ENCODE peak calls at places on chromosomes 12 and 14, in four cellular contexts. One of them, this sample, is unnamed. For H3K36me3, the result is how much of the 10 kb centered on the place peaks cover.

GRCh38 chr12:100200450-100201181 is at the start of gene ACTR6:
- DNase-seq in HepG2: peak
- DNase-seq in GM12878: peak
- DNase-seq in H1: peak
- DNase-seq in this sample: peak

GRCh38 chr14:71322660-71323250 is 415.5 kb downstream of the PCNX1 start:
- DNase-seq in GM12878: peak
- DNase-seq in HepG2: no peak
- DNase-seq in H1: no peak
- DNase-seq in this sample: no peak

GRCh38 chr12:82525616-82526015 is 161.1 kb upstream of the TMTC2 start:
- DNase-seq in HepG2: no peak
- DNase-seq in GM12878: no peak
- DNase-seq in H1: no peak
- DNase-seq in this sample: no peak

GRCh38 chr12:101566318-101566717 is 28.5 kb upstream of the MYBPC1 start:
- DNase-seq in HepG2: peak
- DNase-seq in H1: no peak
- DNase-seq in GM12878: no peak
- DNase-seq in this sample: peak

GRCh38 chr14:105292810-105293711 is 7.7 kb downstream of the BRF1 start:
- DNase-seq in HepG2: no peak
- DNase-seq in H1: no peak
- DNase-seq in GM12878: no peak
- DNase-seq in this sample: no peak

GRCh38 chr12:103503546-103504480 is 8.0 kb upstream of the C12orf42 start:
- DNase-seq in GM12878: no peak
- DNase-seq in HepG2: peak
- DNase-seq in H1: peak
- DNase-seq in this sample: peak

GRCh38 chr14:99116741-99117295 is 155.2 kb downstream of the BCL11B start:
- DNase-seq in H1: peak
- DNase-seq in HepG2: no peak
- DNase-seq in GM12878: no peak
- DNase-seq in this sample: no peak

GRCh38 chr14:52590318-52590717 is 37.7 kb downstream of the GPR137C start:
- DNase-seq in GM12878: no peak
- DNase-seq in H1: no peak
- DNase-seq in HepG2: no peak
- DNase-seq in this sample: no peak

GRCh38 chr14:99195602-99196309 is 76.2 kb downstream of the BCL11B start:
- DNase-seq in HepG2: no peak
- DNase-seq in H1: no peak
- DNase-seq in GM12878: no peak
- DNase-seq in this sample: no peak

GRCh38 chr12:90292183-90292582 is 583.5 kb upstream of the ATP2B1 start:
- DNase-seq in GM12878: no peak
- DNase-seq in H1: no peak
- DNase-seq in HepG2: no peak
- DNase-seq in this sample: no peak

GRCh38 chr12:56188116-56188785 is 1.0 kb downstream of the SMARCC2 start:
- DNase-seq in GM12878: no peak
- DNase-seq in H1: no peak
- DNase-seq in HepG2: no peak
- DNase-seq in this sample: no peak

GRCh38 chr14:104559769-104560585 is 19.6 kb upstream of the C14orf180 start:
- DNase-seq in H1: no peak
- DNase-seq in GM12878: no peak
- DNase-seq in HepG2: no peak
- DNase-seq in this sample: no peak

GRCh38 chr12:47744778-47745436 is 13.8 kb downstream of the RAPGEF3 start:
- DNase-seq in H1: no peak
- DNase-seq in HepG2: no peak
- DNase-seq in GM12878: no peak
- DNase-seq in this sample: no peak

GRCh38 chr12:14892726-14893442 is 7.2 kb upstream of the MGP start:
- DNase-seq in H1: no peak
- DNase-seq in HepG2: peak
- DNase-seq in GM12878: no peak
- DNase-seq in this sample: no peak

GRCh38 chr12:9731797-9732196 is 1.1 kb downstream of the CLECL1 start:
- DNase-seq in GM12878: no peak
- DNase-seq in H1: no peak
- DNase-seq in HepG2: no peak
- DNase-seq in this sample: no peak

GRCh38 chr14:59460378-59460777 is 4.8 kb downstream of the GPR135 start:
- DNase-seq in H1: no peak
- DNase-seq in HepG2: no peak
- DNase-seq in GM12878: no peak
- DNase-seq in this sample: no peak

GRCh38 chr14:23483216-23483854 is 13.8 kb downstream of the NGDN start:
- DNase-seq in HepG2: peak
- DNase-seq in H1: peak
- DNase-seq in GM12878: no peak
- DNase-seq in this sample: no peak

GRCh38 chr12:108338915-108339657 is at the start of gene CMKLR1:
- DNase-seq in GM12878: no peak
- DNase-seq in H1: peak
- DNase-seq in HepG2: no peak
- DNase-seq in this sample: no peak

GRCh38 chr14:50336428-50336827 is 24.3 kb downstream of the DMAC2L start:
- DNase-seq in HepG2: no peak
- DNase-seq in GM12878: no peak
- DNase-seq in H1: no peak
- DNase-seq in this sample: no peak

GRCh38 chr12:123142948-123143752 is 7.7 kb downstream of the PITPNM2 start:
- DNase-seq in H1: no peak
- DNase-seq in GM12878: no peak
- DNase-seq in HepG2: peak
- DNase-seq in this sample: no peak

DNA sequence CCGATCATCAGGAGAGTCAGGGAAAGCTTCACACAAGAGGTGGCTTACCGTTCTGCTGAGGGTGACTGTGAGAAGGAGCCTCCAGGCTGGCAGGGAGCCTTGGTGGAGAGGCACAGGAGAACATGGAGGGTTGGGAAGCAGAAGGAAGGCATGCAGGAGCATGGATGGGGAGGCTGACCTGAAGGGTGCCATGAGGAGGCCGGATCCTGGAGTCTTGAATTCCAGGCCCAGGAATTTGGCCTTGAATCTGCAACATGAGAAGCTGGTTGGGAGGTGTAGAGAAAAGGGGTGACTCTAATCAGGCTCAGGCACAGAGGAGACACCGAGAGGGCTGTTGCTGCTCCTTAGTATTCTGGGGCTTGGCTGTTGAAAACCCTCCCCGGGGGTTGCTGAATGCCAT is 130.2 kb downstream of the PELI2 start:
- DNase-seq in H1: no peak
- DNase-seq in GM12878: no peak
- DNase-seq in HepG2: no peak
- DNase-seq in this sample: no peak
- H3K36me3 ChIP-seq in H1: under half
- H3K36me3 ChIP-seq in GM12878: under half
- H3K36me3 ChIP-seq in HepG2: under half
- H3K36me3 ChIP-seq in this sample: under half

GRCh38 chr14:53596845-53597525 is 359.6 kb downstream of the BMP4 start:
- DNase-seq in H1: no peak
- DNase-seq in GM12878: no peak
- DNase-seq in HepG2: no peak
- DNase-seq in this sample: no peak

DNA sequence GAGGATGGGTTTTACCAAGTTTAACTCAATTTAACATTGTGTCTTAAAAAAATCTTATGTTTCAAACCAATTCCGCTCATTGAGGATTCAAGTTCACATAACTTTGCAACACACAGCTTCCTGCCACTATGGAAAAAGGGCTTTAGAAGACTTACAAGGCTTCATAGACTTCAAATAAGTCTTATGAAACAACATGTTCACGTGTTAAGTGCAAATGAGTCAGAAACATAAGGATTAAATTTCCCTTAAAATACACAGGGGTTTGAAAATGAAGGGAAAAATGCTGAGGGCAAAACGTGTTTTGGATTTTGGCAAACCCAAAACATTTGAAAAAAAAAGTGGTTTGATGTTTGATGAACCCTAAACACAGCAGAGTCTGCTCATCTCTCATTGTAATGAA is 364.8 kb downstream of the BMP4 start:
- DNase-seq in GM12878: no peak
- DNase-seq in H1: no peak
- DNase-seq in HepG2: no peak
- DNase-seq in this sample: no peak
- TF ChIP-seq SUZ12 in GM12878: no peak
- TF ChIP-seq SUZ12 in H1: no peak
- TF ChIP-seq SUZ12 in HepG2: no peak
- TF ChIP-seq SUZ12 in this sample: no peak

GRCh38 chr14:83826838-83827237 is 1703.1 kb upstream of the FLRT2 start:
- DNase-seq in H1: no peak
- DNase-seq in HepG2: no peak
- DNase-seq in GM12878: no peak
- DNase-seq in this sample: no peak

GRCh38 chr14:83825836-83826235 is 1704.1 kb upstream of the FLRT2 start:
- DNase-seq in GM12878: no peak
- DNase-seq in H1: no peak
- DNase-seq in HepG2: no peak
- DNase-seq in this sample: no peak

GRCh38 chr14:83827383-83827782 is 1702.6 kb upstream of the FLRT2 start:
- DNase-seq in HepG2: no peak
- DNase-seq in GM12878: no peak
- DNase-seq in H1: no peak
- DNase-seq in this sample: peak

DNA sequence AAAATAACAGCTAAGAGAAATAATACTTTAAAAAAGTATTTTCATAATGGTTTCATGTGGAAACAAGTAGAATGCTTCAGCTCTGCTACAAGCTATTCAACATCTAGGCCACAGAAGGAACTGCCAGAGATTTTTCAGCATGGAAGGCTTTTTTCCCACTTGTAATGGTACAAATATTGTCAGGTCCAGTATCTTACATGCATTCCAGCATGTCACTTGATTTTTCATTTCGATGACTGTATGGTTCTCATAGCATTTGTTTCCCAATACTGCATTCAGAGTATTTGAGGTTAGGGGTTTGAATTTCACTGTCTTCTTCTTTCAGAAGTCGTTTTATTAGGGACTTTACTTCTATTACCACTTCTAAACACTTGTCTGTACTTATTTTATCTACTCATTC is 1701.5 kb upstream of the FLRT2 start:
- DNase-seq in GM12878: no peak
- DNase-seq in H1: no peak
- DNase-seq in HepG2: no peak
- DNase-seq in this sample: no peak
- H3K36me3 ChIP-seq in GM12878: under half
- H3K36me3 ChIP-seq in H1: under half
- H3K36me3 ChIP-seq in HepG2: under half
- H3K36me3 ChIP-seq in this sample: under half

GRCh38 chr12:95439578-95440230 is 34.2 kb upstream of the METAP2 start:
- DNase-seq in HepG2: no peak
- DNase-seq in H1: no peak
- DNase-seq in GM12878: no peak
- DNase-seq in this sample: no peak

GRCh38 chr12:95435355-95435754 is 38.6 kb upstream of the METAP2 start:
- DNase-seq in GM12878: no peak
- DNase-seq in HepG2: no peak
- DNase-seq in H1: no peak
- DNase-seq in this sample: no peak

GRCh38 chr12:95443458-95443857 is 30.5 kb upstream of the METAP2 start:
- DNase-seq in GM12878: no peak
- DNase-seq in HepG2: no peak
- DNase-seq in H1: no peak
- DNase-seq in this sample: peak

GRCh38 chr12:95440401-95440800 is 33.6 kb upstream of the METAP2 start:
- DNase-seq in H1: no peak
- DNase-seq in GM12878: no peak
- DNase-seq in HepG2: no peak
- DNase-seq in this sample: no peak

DNA sequence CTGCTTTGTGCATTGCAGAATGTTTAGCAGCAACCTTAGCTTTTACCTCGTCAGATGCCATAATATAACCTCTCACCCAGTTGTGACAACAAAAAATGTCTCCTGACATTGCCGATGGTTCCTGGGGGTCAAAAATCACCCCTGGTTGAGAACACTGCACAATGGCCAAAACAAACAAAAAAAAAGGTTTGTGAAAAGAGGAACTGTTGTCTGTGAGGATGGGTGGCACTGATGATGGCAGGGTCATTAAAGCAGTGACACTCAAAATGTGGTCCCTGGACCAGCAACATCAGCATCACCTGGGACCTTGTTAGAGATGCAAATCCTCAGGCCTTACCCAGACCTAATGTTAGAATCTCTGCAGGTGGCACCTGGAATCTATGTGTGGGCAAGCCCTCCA is 36.4 kb upstream of the METAP2 start:
- DNase-seq in GM12878: no peak
- DNase-seq in H1: no peak
- DNase-seq in HepG2: no peak
- DNase-seq in this sample: no peak
- TF ChIP-seq SUZ12 in GM12878: no peak
- TF ChIP-seq SUZ12 in H1: no peak
- TF ChIP-seq SUZ12 in HepG2: no peak
- TF ChIP-seq SUZ12 in this sample: no peak

DNA sequence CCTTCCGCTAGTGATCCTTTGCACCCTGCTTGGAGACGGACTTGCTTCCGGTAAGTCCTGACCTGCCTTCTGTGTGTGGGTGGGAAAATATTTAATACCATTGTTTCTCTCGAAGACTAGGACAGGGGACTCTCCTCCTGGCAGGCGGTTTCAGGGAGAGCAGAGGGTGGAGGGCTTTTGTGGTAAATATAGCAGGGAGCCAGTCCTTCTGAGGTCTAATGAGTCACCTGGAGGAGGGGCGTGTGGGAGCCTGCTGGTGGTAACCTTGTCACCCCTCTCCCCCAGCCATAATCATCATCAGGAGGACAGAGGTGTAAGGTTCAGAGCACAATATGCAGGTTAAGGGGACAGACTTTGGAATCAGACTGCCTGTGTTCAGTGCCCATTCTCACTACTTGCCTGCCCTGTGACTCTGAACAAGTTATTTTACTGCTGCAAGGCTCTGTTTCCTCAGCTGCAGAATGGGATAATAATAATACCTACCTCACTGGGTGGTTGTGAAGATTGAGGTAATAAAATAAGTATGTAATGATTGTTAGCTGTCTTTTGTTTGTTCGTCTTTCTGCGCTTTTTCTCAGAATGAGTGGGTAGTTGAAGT is 47.4 kb downstream of the SUSD6 start:
- DNase-seq in H1: no peak
- DNase-seq in GM12878: no peak
- DNase-seq in HepG2: peak
- DNase-seq in this sample: no peak
- H3K36me3 ChIP-seq in H1: under half
- H3K36me3 ChIP-seq in GM12878: under half
- H3K36me3 ChIP-seq in HepG2: under half
- H3K36me3 ChIP-seq in this sample: under half